ENCODE peak calls at places on chromosomes 16 and 17, in ten cellular contexts. E is KG1; N is activated T-cell treated with anti-CD3 and anti-CD28 coated beads for 1 hour; D is mucosa of gallbladder; M is HT-29; H is activated T-helper 9 cell treated with anti-CD3 and anti-CD28 coated beads, Interleukin-2, amount 50 U/mL, for 16 hours; X is GM12892; A is GM04504; R is KBM-7; O is activated CD4-positive, alpha-beta T cell treated with anti-CD3 and anti-CD28 coated beads, Interleukin-2, amount 50 U/mL, for 48 hours. P is an unnamed sample.
A peak's percentile ranks its signal among the peaks of the same experiment; 100 is the strongest.

GRCh38 chr17:47945529-47946508 is 4.4 kb downstream of the PNPO start:
- DNase-seq in O (no peak), E (no peak), N (no peak), X (no peak), H (no peak), R (no peak), D (no peak), A (no peak), M (no peak), P (peak; percentile 17)

GRCh38 chr17:57553991-57554825 is 190.9 kb downstream of the CCDC182 start:
- DNase-seq in O (no peak), D (no peak), H (no peak), E (no peak), M (peak; percentile 36), R (peak; percentile 39), X (no peak), A (no peak), N (no peak), P (no peak)

GRCh38 chr16:88401604-88402246 is 19.0 kb downstream of the ZNF469 start:
- DNase-seq in A (no peak), H (no peak), O (no peak), X (no peak), N (no peak), D (no peak), E (no peak), R (no peak), M (no peak), P (no peak)

GRCh38 chr16:2236362-2237075 is at the start of gene DNASE1L2:
- DNase-seq in X (no peak), H (no peak), R (no peak), M (no peak), A (no peak), O (no peak), E (no peak), N (no peak), D (no peak), P (no peak)

GRCh38 chr17:383771-384621 is 31.4 kb upstream of the RPH3AL start:
- DNase-seq in X (no peak), E (no peak), A (no peak), R (no peak), H (no peak), O (no peak), D (no peak), N (no peak), M (no peak), P (no peak)

GRCh38 chr16:63467513-63467912 is 1431.3 kb upstream of the CDH8 start:
- DNase-seq in N (no peak), R (no peak), E (no peak), O (no peak), A (no peak), X (no peak), D (no peak), M (no peak), H (no peak), P (no peak)

GRCh38 chr17:81083125-81083765 is 48.3 kb downstream of the BAIAP2 start:
- DNase-seq in R (no peak), N (no peak), E (no peak), D (peak; percentile 82), A (no peak), O (no peak), M (no peak), X (no peak), H (no peak), P (no peak)

GRCh38 chr17:57293077-57293476 is 36.8 kb downstream of the MSI2 start:
- DNase-seq in H (no peak), M (no peak), D (no peak), A (no peak), N (no peak), E (no peak), X (no peak), R (no peak), O (no peak), P (no peak)

GRCh38 chr16:5000573-5001001 is 33.1 kb downstream of the NAGPA start:
- DNase-seq in A (no peak), M (no peak), X (no peak), N (no peak), O (no peak), D (no peak), R (no peak), H (no peak), E (no peak), P (no peak)

GRCh38 chr17:77497578-77497934 is 356.8 kb downstream of the SEC14L1 start:
- DNase-seq in R (no peak), H (no peak), N (no peak), A (no peak), M (no peak), E (no peak), X (no peak), D (no peak), O (peak; percentile 1), P (no peak)

GRCh38 chr16:50644730-50645129 is 36.4 kb downstream of the SNX20 start:
- DNase-seq in N (no peak), H (no peak), A (no peak), D (peak; percentile 44), E (no peak), M (no peak), X (no peak), O (peak; percentile 21), R (peak; percentile 25), P (peak; percentile 8)

GRCh38 chr16:24974859-24975258 is 40.3 kb downstream of the ARHGAP17 start:
- DNase-seq in A (no peak), X (no peak), N (no peak), O (no peak), E (no peak), M (no peak), H (no peak), D (no peak), R (no peak), P (no peak)

GRCh38 chr17:17712268-17712924 is 31.1 kb downstream of the RAI1 start:
- DNase-seq in H (no peak), A (peak; percentile 55), N (no peak), M (no peak), E (no peak), X (peak; percentile 61), D (no peak), R (peak; percentile 50), O (no peak), P (no peak)

GRCh38 chr17:49901460-49902331 is 53.8 kb upstream of the TAC4 start:
- DNase-seq in A (no peak), X (no peak), R (no peak), N (no peak), D (no peak), H (no peak), O (no peak), E (no peak), M (no peak), P (no peak)

GRCh38 chr16:30553396-30553899 is 4.7 kb downstream of the ZNF764 start:
- DNase-seq in N (no peak), H (no peak), A (no peak), X (no peak), M (no peak), E (no peak), R (peak; percentile 49), O (no peak), D (no peak), P (no peak)

GRCh38 chr16:89921699-89922476 is 1.3 kb upstream of the TUBB3 start:
- DNase-seq in A (peak; percentile 87), O (no peak), E (no peak), H (no peak), R (peak; percentile 58), N (no peak), M (peak; percentile 45), X (no peak), D (peak; percentile 50), P (peak; percentile 76)

GRCh38 chr17:17859909-17860760 is 23.3 kb upstream of the SREBF1 start:
- DNase-seq in A (no peak), E (no peak), R (peak; percentile 67), X (peak; percentile 90), H (peak; percentile 53), O (peak; percentile 68), N (peak; percentile 65), M (peak; percentile 77), D (peak; percentile 71), P (peak; percentile 20)

GRCh38 chr16:82583415-82583814 is 43.4 kb upstream of the CDH13 start:
- DNase-seq in O (no peak), A (peak; percentile 1), R (no peak), D (no peak), X (no peak), M (no peak), H (no peak), E (no peak), N (no peak), P (no peak)

GRCh38 chr17:64164592-64165285 is 34.8 kb upstream of the ERN1 start:
- DNase-seq in D (no peak), A (no peak), R (no peak), O (no peak), N (no peak), X (no peak), H (no peak), E (no peak), M (no peak), P (no peak)

GRCh38 chr17:68763551-68763950 is 162.4 kb upstream of the FAM20A start:
- DNase-seq in M (no peak), H (no peak), E (no peak), N (no peak), D (no peak), A (no peak), O (no peak), X (no peak), R (no peak), P (no peak)

GRCh38 chr17:64531955-64532371 is 25.2 kb downstream of the CEP95 start:
- DNase-seq in E (no peak), D (no peak), M (no peak), A (peak; percentile 46), X (no peak), H (no peak), R (no peak), O (no peak), N (no peak), P (no peak)

GRCh38 chr17:57369509-57369945 is 113.2 kb downstream of the MSI2 start:
- DNase-seq in X (no peak), R (no peak), O (no peak), M (no peak), A (no peak), H (no peak), N (no peak), E (no peak), D (no peak), P (no peak)

GRCh38 chr16:17921357-17921978 is 415.1 kb downstream of the NPIPA8 start:
- DNase-seq in O (peak; percentile 63), H (peak; percentile 24), D (peak; percentile 23), A (no peak), R (peak; percentile 67), N (peak; percentile 18), E (peak; percentile 23), X (no peak), M (peak; percentile 80), P (peak; percentile 2)

GRCh38 chr17:82204831-82205719 is 7.6 kb downstream of the CCDC57 start:
- DNase-seq in R (no peak), X (no peak), H (no peak), O (peak; percentile 37), E (no peak), N (no peak), D (no peak), M (peak; percentile 60), A (no peak), P (peak; percentile 71)

GRCh38 chr17:27532269-27533067 is 76.2 kb downstream of the KSR1 start:
- DNase-seq in R (peak; percentile 90), N (no peak), A (no peak), X (no peak), H (no peak), O (no peak), E (no peak), M (no peak), D (peak; percentile 76), P (peak; percentile 95)

GRCh38 chr16:1940273-1941161 is 2.5 kb downstream of the MSRB1 start:
- DNase-seq in E (no peak), O (no peak), X (no peak), M (no peak), D (no peak), H (no peak), A (no peak), R (no peak), N (no peak), P (no peak)

GRCh38 chr16:23016372-23016771 is 132.9 kb downstream of the USP31 start:
- DNase-seq in A (no peak), H (no peak), E (no peak), X (no peak), N (no peak), D (no peak), M (no peak), R (no peak), O (no peak), P (no peak)

GRCh38 chr16:75251280-75252048 is at the start of gene BCAR1:
- DNase-seq in O (peak; percentile 36), X (peak; percentile 85), E (no peak), H (no peak), M (peak; percentile 83), D (peak; percentile 90), A (peak; percentile 85), R (no peak), N (no peak), P (peak; percentile 49)